ENCODE peak calls at places on chromosomes 12 and 14, in eight cellular contexts. F, D, B, I, K, U, N and C are unnamed samples.

GRCh38 chr12:113231275-113232231 is 10.3 kb downstream of the TPCN1 start:
- DNase-seq in D (no peak), K (peak), F (no peak), I (peak), N (peak), U (no peak), B (peak), C (no peak)

GRCh38 chr12:111570090-111570961 is 28.8 kb downstream of the ATXN2 start:
- DNase-seq in D (no peak), F (peak), K (peak), I (no peak), B (no peak), U (no peak), N (peak), C (no peak)

GRCh38 chr12:56591111-56591510 is 39.0 kb downstream of the BAZ2A start:
- DNase-seq in F (no peak), D (no peak), B (no peak), I (peak), K (no peak), N (no peak), U (no peak), C (no peak)

GRCh38 chr12:104672501-104673265 is 215.9 kb downstream of the CHST11 start:
- DNase-seq in I (no peak), B (peak), U (no peak), D (no peak), K (peak), N (no peak), F (no peak), C (peak)

GRCh38 chr14:94424371-94424770 is 28.2 kb downstream of the SERPINA11 start:
- DNase-seq in U (no peak), F (no peak), N (no peak), K (no peak), D (no peak), I (no peak), B (no peak), C (no peak)

GRCh38 chr12:81340910-81341309 is 263.0 kb downstream of the ACSS3 start:
- DNase-seq in U (no peak), K (no peak), N (no peak), B (no peak), D (no peak), F (no peak), I (no peak), C (no peak)

GRCh38 chr14:96038920-96039632 is at the start of gene C14orf132:
- DNase-seq in K (peak), D (peak), F (peak), N (peak), U (peak), I (no peak), B (peak), C (peak)

GRCh38 chr12:47843226-47843980 is 23.7 kb upstream of the HDAC7 start:
- DNase-seq in B (no peak), U (no peak), I (no peak), F (no peak), K (no peak), N (peak), D (no peak), C (no peak)

GRCh38 chr12:122937622-122938091 is 28.6 kb downstream of the ABCB9 start:
- DNase-seq in B (no peak), N (no peak), D (no peak), K (no peak), F (no peak), I (no peak), U (no peak), C (peak)

GRCh38 chr12:123660328-123660727 is 10.6 kb upstream of the TCTN2 start:
- DNase-seq in I (no peak), K (peak), U (no peak), D (no peak), F (peak), B (no peak), N (no peak), C (no peak)

GRCh38 chr14:89027097-89027740 is 202.8 kb downstream of the TTC8 start:
- DNase-seq in K (peak), D (peak), U (peak), I (no peak), N (peak), F (no peak), B (no peak), C (peak)

GRCh38 chr14:84090837-84091236 is 1439.1 kb upstream of the FLRT2 start:
- DNase-seq in F (no peak), B (no peak), K (peak), I (no peak), U (no peak), N (no peak), D (no peak), C (peak)

GRCh38 chr14:52080171-52080800 is 11.4 kb upstream of the NID2 start:
- DNase-seq in K (no peak), B (no peak), F (no peak), I (no peak), U (no peak), N (no peak), D (no peak), C (no peak)

GRCh38 chr12:112528521-112528920 is 109.8 kb downstream of the PTPN11 start:
- DNase-seq in N (no peak), F (no peak), I (no peak), B (no peak), U (no peak), D (no peak), K (no peak), C (no peak)

GRCh38 chr14:78345346-78345745 is 175.2 kb downstream of the NRXN3 start:
- DNase-seq in D (no peak), K (no peak), N (no peak), B (no peak), I (no peak), F (no peak), U (no peak), C (no peak)

GRCh38 chr12:112116232-112117060 is 7.9 kb upstream of the NAA25 start:
- DNase-seq in K (peak), F (no peak), U (peak), D (no peak), N (peak), I (peak), B (peak), C (no peak)

GRCh38 chr12:8785499-8785898 is 36.9 kb upstream of the A2ML1 start:
- DNase-seq in B (no peak), U (no peak), N (no peak), I (no peak), K (no peak), D (no peak), F (no peak), C (no peak)

GRCh38 chr12:76029982-76030377 is 1.6 kb downstream of the PHLDA1 start:
- DNase-seq in N (no peak), B (no peak), U (no peak), K (peak), F (no peak), D (no peak), I (peak), C (no peak)

GRCh38 chr12:101939856-101940265 is 62.5 kb downstream of the DRAM1 start:
- DNase-seq in U (no peak), D (peak), N (peak), F (no peak), K (peak), I (peak), B (peak), C (no peak)

GRCh38 chr14:21680072-21680471 is 6.5 kb upstream of the OR4E1 start:
- DNase-seq in U (no peak), B (no peak), F (no peak), D (no peak), I (no peak), K (peak), N (no peak), C (no peak)

GRCh38 chr14:68894123-68894522 is 85.0 kb downstream of the ACTN1 start:
- DNase-seq in K (no peak), F (no peak), I (no peak), U (no peak), D (no peak), B (peak), N (no peak), C (no peak)

GRCh38 chr12:76586764-76587395 is 27.3 kb upstream of the OSBPL8 start:
- DNase-seq in I (peak), K (peak), N (no peak), D (no peak), B (no peak), F (no peak), U (no peak), C (no peak)